ENCODE peak calls at places on chromosomes 5 and 9, in seven cellular contexts. Q is AG04449, Z is psoas muscle, A is astrocyte, N is activated B cell treated with CpG ODN at 0.5 μM for 24 hours, G is right lobe of liver, C is neural progenitor cell. L is an unnamed sample.

GRCh38 chr9:13082796-13083195 is 196.7 kb downstream of the MPDZ start:
- DNase-seq in G (no peak), A (no peak), N (no peak), C (no peak), Z (no peak), Q (no peak), L (no peak)

GRCh38 chr5:74865799-74866652 is at the start of gene FAM169A:
- DNase-seq in A (peak), C (peak), G (peak), Z (peak), N (peak), Q (no peak), L (peak)

GRCh38 chr9:134644715-134645606 is 3.4 kb downstream of the COL5A1 start:
- DNase-seq in A (peak), N (no peak), Q (peak), Z (peak), G (no peak), C (peak), L (no peak)

GRCh38 chr5:132258102-132259060 is 885 bp downstream of the PDLIM4 start:
- DNase-seq in Z (peak), A (peak), N (no peak), G (no peak), C (no peak), Q (no peak), L (no peak)

GRCh38 chr5:72692273-72692672 is 124.2 kb upstream of the TNPO1 start:
- DNase-seq in N (no peak), Q (no peak), Z (no peak), G (no peak), A (no peak), C (no peak), L (no peak)

GRCh38 chr9:129641751-129642585 is at the start of gene ASB6:
- DNase-seq in A (peak), G (peak), N (peak), Z (peak), C (peak), Q (peak), L (peak)

GRCh38 chr5:165805756-165806155 is 2300.3 kb downstream of the MAT2B start:
- DNase-seq in Z (no peak), N (no peak), G (no peak), C (peak), A (no peak), Q (no peak), L (no peak)

GRCh38 chr5:159341914-159342313 is 11.6 kb upstream of the IL12B start:
- DNase-seq in Q (no peak), Z (peak), C (no peak), N (no peak), G (peak), A (peak), L (peak)

GRCh38 chr5:61796773-61797172 is 464.7 kb downstream of the ZSWIM6 start:
- DNase-seq in G (no peak), Q (no peak), A (no peak), Z (no peak), C (no peak), N (no peak), L (no peak)

DNA sequence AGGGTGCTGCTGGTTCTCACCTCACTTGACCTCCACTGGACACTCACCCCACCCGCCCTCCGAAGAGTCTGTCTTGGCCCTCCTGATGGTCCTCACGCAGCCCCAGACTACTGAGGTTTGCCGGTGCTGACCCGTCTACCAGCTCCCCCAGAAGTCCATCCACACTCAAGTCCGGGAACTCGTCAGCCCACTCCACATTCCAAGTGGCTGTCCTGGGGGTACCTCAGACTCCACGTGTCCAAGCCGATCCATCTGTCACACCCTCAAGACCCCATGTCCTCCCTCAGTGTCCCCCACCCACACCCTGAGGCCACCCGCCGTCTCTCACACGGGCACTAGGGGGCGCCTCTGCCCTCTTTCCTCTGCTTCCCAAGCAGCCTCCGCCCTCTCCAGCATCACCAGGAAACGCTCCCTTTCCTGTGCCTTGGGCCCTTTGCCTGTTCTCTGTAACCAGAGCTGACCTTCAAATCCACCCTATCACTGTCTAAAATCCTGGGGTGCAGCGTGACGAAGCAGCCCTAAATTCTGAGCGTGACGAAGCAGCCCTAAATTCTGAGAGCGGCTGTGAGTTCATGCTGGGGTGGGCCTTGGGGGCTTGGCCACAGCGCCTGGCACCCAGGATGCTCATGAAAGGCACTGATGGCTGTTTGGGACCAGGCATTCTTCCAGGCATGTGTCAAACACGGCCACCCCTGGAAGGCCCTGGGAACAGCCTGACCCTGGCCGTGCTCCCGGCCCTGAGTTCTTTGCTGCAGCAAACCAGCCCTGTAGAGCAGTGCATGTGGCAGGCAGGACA is 95.7 kb downstream of the KCNT1 start:
- DNase-seq in Z (peak), Q (no peak), C (peak), G (no peak), A (no peak), N (no peak), L (no peak)
- TF ChIP-seq CTCF in Z (peak), Q (peak), C (peak), G (peak), A (peak), N (no peak), L (peak)

GRCh38 chr5:135186662-135187522 is 152.9 kb upstream of the PITX1 start:
- DNase-seq in C (peak), N (no peak), Z (no peak), Q (no peak), A (no peak), G (no peak), L (no peak)
- TF ChIP-seq CTCF in C (peak), N (no peak), Z (no peak), Q (no peak), A (no peak), G (no peak), L (no peak)

GRCh38 chr5:54148062-54148461 is 162.3 kb downstream of the ARL15 start:
- DNase-seq in N (no peak), Q (no peak), C (no peak), Z (no peak), G (no peak), A (no peak), L (no peak)
- TF ChIP-seq CTCF in N (no peak), Q (peak), C (peak), Z (no peak), G (no peak), A (no peak), L (no peak)

DNA sequence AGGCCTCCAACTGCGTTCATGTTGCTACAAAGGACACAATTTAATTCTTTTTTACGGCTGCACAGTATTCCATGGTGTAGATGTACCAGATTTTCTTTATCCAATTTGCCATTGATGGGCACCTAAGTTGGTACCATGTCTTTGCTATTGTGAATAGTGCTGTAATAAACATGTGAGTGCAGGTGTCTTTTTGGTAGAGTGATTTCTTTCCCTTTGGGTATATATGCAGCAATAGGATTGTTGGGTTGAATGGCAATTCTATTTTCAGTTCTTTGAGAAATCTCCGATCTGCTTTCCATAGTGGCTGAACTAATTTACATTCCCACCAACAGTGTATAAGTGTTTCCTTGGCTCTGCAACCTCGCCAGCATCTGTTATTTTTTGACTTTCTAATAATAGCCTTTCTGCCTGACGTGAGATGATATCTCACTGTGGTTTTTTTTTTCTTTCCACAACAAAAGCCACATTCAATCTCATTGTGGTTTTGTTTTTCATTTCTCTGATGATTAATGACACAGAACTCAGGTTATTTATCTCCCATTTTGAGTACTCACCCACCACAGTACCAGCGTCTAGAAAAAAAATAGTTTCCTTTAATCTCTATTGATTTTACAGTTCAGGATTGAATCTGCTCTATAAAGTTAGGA is 21.9 kb downstream of the ARRDC3 start:
- DNase-seq in N (no peak), Q (no peak), A (peak), G (no peak), C (no peak), Z (no peak), L (no peak)
- TF ChIP-seq CTCF in N (no peak), Q (no peak), A (no peak), G (no peak), C (no peak), Z (no peak), L (no peak)

GRCh38 chr5:131164161-131164930 is 710 bp downstream of the HINT1 start:
- DNase-seq in Q (peak), G (peak), N (peak), Z (peak), A (peak), C (peak), L (peak)

GRCh38 chr5:131169810-131170539 is 769 bp upstream of the LYRM7 start:
- DNase-seq in G (no peak), Z (no peak), C (no peak), Q (no peak), A (no peak), N (no peak), L (no peak)

GRCh38 chr5:131167615-131168014 is 2.6 kb upstream of the HINT1 start:
- DNase-seq in A (no peak), Q (no peak), G (no peak), C (no peak), Z (no peak), N (no peak), L (no peak)

GRCh38 chr5:131163315-131164119 is 1.5 kb downstream of the HINT1 start:
- DNase-seq in G (no peak), A (peak), N (no peak), Z (no peak), Q (no peak), C (peak), L (no peak)

GRCh38 chr5:131164931-131165727 is at the start of gene HINT1:
- DNase-seq in C (peak), A (peak), N (peak), G (peak), Z (peak), Q (peak), L (peak)
- TF ChIP-seq CTCF in C (peak), A (no peak), N (no peak), G (peak), Z (no peak), Q (peak), L (no peak)

GRCh38 chr5:111223790-111224560 is at the start of gene CAMK4:
- DNase-seq in Z (peak), C (peak), A (peak), N (peak), Q (no peak), G (peak), L (peak)
- TF ChIP-seq CTCF in Z (no peak), C (peak), A (no peak), N (no peak), Q (peak), G (no peak), L (no peak)

DNA sequence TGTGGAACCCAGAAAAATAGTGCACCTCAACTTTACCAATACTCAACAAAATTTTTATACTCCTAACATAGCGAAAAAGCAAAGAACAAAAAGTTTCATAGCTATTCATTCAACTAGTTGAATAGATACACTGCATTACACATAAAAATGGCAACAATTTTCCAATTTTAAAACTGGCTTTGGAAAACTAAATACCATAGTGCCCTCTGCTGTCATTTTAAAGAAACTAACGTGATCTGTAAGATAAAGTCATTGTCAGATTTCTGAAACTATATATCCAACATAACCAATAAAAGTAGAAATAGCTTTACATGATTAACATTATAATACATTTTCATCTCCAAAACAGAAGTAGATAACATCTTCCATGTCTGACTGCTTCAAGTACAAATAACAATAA is 31.6 kb downstream of the DTWD2 start:
- DNase-seq in C (no peak), Q (no peak), N (no peak), Z (no peak), G (no peak), A (no peak), L (no peak)
- TF ChIP-seq CTCF in C (peak), Q (peak), N (no peak), Z (peak), G (peak), A (peak), L (peak)

GRCh38 chr9:119092125-119092524 is 277.1 kb downstream of the BRINP1 start:
- DNase-seq in A (no peak), C (no peak), N (no peak), G (no peak), Q (no peak), Z (no peak), L (no peak)
- TF ChIP-seq CTCF in A (no peak), C (no peak), N (no peak), G (no peak), Q (no peak), Z (no peak), L (no peak)

L was measured in lower lobe of right lung.